ENCODE peak calls at places on chromosomes 13 and 19, in four cellular contexts. One of them, this sample, is unnamed.

GRCh38 chr19:58559275-58560006 is 1.0 kb upstream of the UBE2M start:
- DNase-seq in A549: peak
- DNase-seq in HCT116: peak
- DNase-seq in HL-60: peak
- DNase-seq in this sample: peak

GRCh38 chr13:111423168-111423785 is 102.8 kb downstream of the TEX29 start:
- DNase-seq in HCT116: peak
- DNase-seq in HL-60: no peak
- DNase-seq in A549: no peak
- DNase-seq in this sample: no peak

GRCh38 chr19:58476498-58477015 is 405 bp downstream of the ZNF446 start:
- DNase-seq in A549: peak
- DNase-seq in HL-60: no peak
- DNase-seq in HCT116: no peak
- DNase-seq in this sample: no peak

GRCh38 chr13:43303040-43303729 is 279.8 kb downstream of the DNAJC15 start:
- DNase-seq in HCT116: no peak
- DNase-seq in HL-60: peak
- DNase-seq in A549: peak
- DNase-seq in this sample: peak

GRCh38 chr13:21139374-21139773 is 37.0 kb downstream of the SKA3 start:
- DNase-seq in HL-60: no peak
- DNase-seq in A549: no peak
- DNase-seq in HCT116: no peak
- DNase-seq in this sample: no peak

GRCh38 chr19:15954820-15955219 is 6.0 kb downstream of the OR10H4 start:
- DNase-seq in A549: no peak
- DNase-seq in HCT116: no peak
- DNase-seq in HL-60: no peak
- DNase-seq in this sample: no peak

GRCh38 chr13:73303858-73304257 is 245.1 kb downstream of the KLF5 start:
- DNase-seq in HL-60: no peak
- DNase-seq in HCT116: no peak
- DNase-seq in A549: no peak
- DNase-seq in this sample: no peak

GRCh38 chr13:21008026-21008425 is 53.4 kb downstream of the LATS2 start:
- DNase-seq in HCT116: no peak
- DNase-seq in A549: no peak
- DNase-seq in HL-60: no peak
- DNase-seq in this sample: no peak

GRCh38 chr13:32499538-32500210 is 38.9 kb downstream of the N4BP2L2 start:
- DNase-seq in HL-60: no peak
- DNase-seq in HCT116: no peak
- DNase-seq in A549: no peak
- DNase-seq in this sample: no peak

GRCh38 chr13:48223016-48223385 is 10.0 kb upstream of the ITM2B start:
- DNase-seq in HCT116: no peak
- DNase-seq in HL-60: no peak
- DNase-seq in A549: no peak
- DNase-seq in this sample: no peak

DNA sequence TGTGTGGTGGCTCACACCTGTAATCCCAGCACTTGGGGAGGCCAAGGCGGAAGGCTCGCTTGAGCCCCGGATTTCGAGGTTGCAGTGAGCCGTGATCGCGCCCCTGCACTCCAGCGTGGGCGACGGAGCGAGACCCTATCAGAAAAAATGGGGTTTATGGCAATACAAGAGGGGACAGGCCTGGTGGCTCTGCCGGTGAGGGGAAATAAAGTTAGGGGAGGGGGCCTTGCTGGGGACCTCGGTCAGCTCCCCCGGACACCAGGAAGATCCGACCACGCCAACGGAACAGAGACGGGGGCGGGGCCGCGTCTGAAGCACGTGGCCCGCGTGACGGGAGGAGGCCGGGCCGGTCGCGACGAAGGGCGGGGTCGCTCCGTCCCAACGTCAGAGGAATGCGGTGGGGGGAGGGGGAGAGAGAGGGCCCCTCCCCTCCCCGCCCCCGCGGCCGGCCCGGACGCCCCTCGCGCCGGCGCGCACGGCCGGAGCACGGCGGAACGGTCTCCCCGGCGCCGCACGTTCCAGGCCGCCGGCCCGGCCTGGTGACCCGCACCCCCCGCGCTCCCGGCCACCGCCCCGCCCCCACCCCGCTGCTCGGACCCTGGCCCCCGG is 1.9 kb upstream of the HNRNPL start:
- DNase-seq in A549: peak
- DNase-seq in HL-60: peak
- DNase-seq in HCT116: peak
- DNase-seq in this sample: peak
- TF ChIP-seq REST in A549: no peak
- TF ChIP-seq REST in HL-60: peak
- TF ChIP-seq REST in HCT116: no peak
- TF ChIP-seq REST in this sample: peak

GRCh38 chr13:108676620-108677019 is 47.2 kb downstream of the MYO16 start:
- DNase-seq in A549: no peak
- DNase-seq in HCT116: no peak
- DNase-seq in HL-60: no peak
- DNase-seq in this sample: peak

GRCh38 chr13:108682714-108683113 is 53.3 kb downstream of the MYO16 start:
- DNase-seq in A549: no peak
- DNase-seq in HL-60: no peak
- DNase-seq in HCT116: no peak
- DNase-seq in this sample: no peak

GRCh38 chr13:108679989-108680388 is 50.6 kb downstream of the MYO16 start:
- DNase-seq in A549: no peak
- DNase-seq in HCT116: no peak
- DNase-seq in HL-60: no peak
- DNase-seq in this sample: no peak

GRCh38 chr13:108686027-108686426 is 56.6 kb downstream of the MYO16 start:
- DNase-seq in HCT116: no peak
- DNase-seq in HL-60: no peak
- DNase-seq in A549: no peak
- DNase-seq in this sample: no peak

GRCh38 chr13:108681986-108682562 is 52.7 kb downstream of the MYO16 start:
- DNase-seq in A549: no peak
- DNase-seq in HL-60: no peak
- DNase-seq in HCT116: no peak
- DNase-seq in this sample: no peak
- TF ChIP-seq REST in A549: no peak
- TF ChIP-seq REST in HL-60: no peak
- TF ChIP-seq REST in HCT116: no peak
- TF ChIP-seq REST in this sample: no peak

GRCh38 chr19:49677232-49677881 is at the start of gene PRMT1:
- DNase-seq in A549: peak
- DNase-seq in HCT116: no peak
- DNase-seq in HL-60: peak
- DNase-seq in this sample: peak
- TF ChIP-seq REST in A549: no peak
- TF ChIP-seq REST in HCT116: no peak
- TF ChIP-seq REST in HL-60: peak
- TF ChIP-seq REST in this sample: no peak

GRCh38 chr19:2394669-2395292 is 32.6 kb downstream of the TIMM13 start:
- DNase-seq in HCT116: no peak
- DNase-seq in A549: no peak
- DNase-seq in HL-60: no peak
- DNase-seq in this sample: no peak
- TF ChIP-seq REST in HCT116: no peak
- TF ChIP-seq REST in A549: no peak
- TF ChIP-seq REST in HL-60: no peak
- TF ChIP-seq REST in this sample: no peak

This sample was measured in GM23338.